ENCODE peak calls at places on chromosomes 12 and 14, in four cellular contexts. Y is GM03348; C is CD4-positive, alpha-beta T cell; D is DMS153. I is an unnamed sample.

GRCh38 chr14:100882026-100882967 is 21.2 kb downstream of the RTL1 start:
- DNase-seq in Y (no peak), C (no peak), D (no peak), I (no peak)

GRCh38 chr12:49880756-49881390 is 22.8 kb downstream of the FAIM2 start:
- DNase-seq in Y (no peak), C (no peak), D (no peak), I (no peak)

GRCh38 chr12:2013111-2013510 is 8.9 kb upstream of the DCP1B start:
- DNase-seq in Y (no peak), C (no peak), D (no peak), I (no peak)

GRCh38 chr14:105007593-105008264 is 13.2 kb downstream of the CDCA4 start:
- DNase-seq in Y (no peak), C (no peak), D (no peak), I (no peak)

GRCh38 chr12:15830538-15830937 is 41.4 kb upstream of the EPS8 start:
- DNase-seq in Y (peak), C (no peak), D (no peak), I (no peak)

GRCh38 chr14:44897041-44897843 is 64.5 kb downstream of the KLHL28 start:
- DNase-seq in Y (peak), C (peak), D (peak), I (peak)

GRCh38 chr14:105857816-105858675 is 331.7 kb downstream of the TMEM121 start:
- DNase-seq in Y (no peak), C (no peak), D (no peak), I (peak)

GRCh38 chr12:23950011-23950774 is 723 bp upstream of the SOX5 start:
- DNase-seq in Y (no peak), C (no peak), D (no peak), I (no peak)

GRCh38 chr12:39752482-39753147 is 133.0 kb upstream of the ABCD2 start:
- DNase-seq in Y (no peak), C (no peak), D (no peak), I (no peak)

GRCh38 chr12:120249875-120250795 is 15.4 kb downstream of the PXN start:
- DNase-seq in Y (no peak), C (no peak), D (no peak), I (peak)

GRCh38 chr12:92502417-92503028 is 200.3 kb upstream of the PLEKHG7 start:
- DNase-seq in Y (no peak), C (no peak), D (no peak), I (no peak)

GRCh38 chr12:132074216-132074615 is 69.9 kb downstream of the DDX51 start:
- DNase-seq in Y (no peak), C (no peak), D (no peak), I (no peak)

GRCh38 chr14:96852823-96853422 is 55.7 kb downstream of the VRK1 start:
- DNase-seq in Y (peak), C (no peak), D (no peak), I (no peak)

GRCh38 chr14:78752789-78753188 is 582.6 kb downstream of the NRXN3 start:
- DNase-seq in Y (no peak), C (no peak), D (peak), I (no peak)

GRCh38 chr14:103508930-103509329 is 13.7 kb downstream of the CKB start:
- DNase-seq in Y (no peak), C (no peak), D (no peak), I (no peak)

GRCh38 chr14:77212097-77212873 is 30.7 kb downstream of the TMEM63C start:
- DNase-seq in Y (no peak), C (no peak), D (no peak), I (no peak)

GRCh38 chr12:77615331-77615730 is 215.4 kb upstream of the NAV3 start:
- DNase-seq in Y (no peak), C (no peak), D (no peak), I (no peak)

I was measured in CD8-positive, alpha-beta T cell.